ENCODE peak calls at places on chromosome 2, in ten cellular contexts. L is activated CD4-positive, alpha-beta T cell treated with anti-CD3 and anti-CD28 coated beads, Interleukin-2, amount 50 U/mL, for 48 hours; U is right cardiac atrium; D is iris pigment epithelial cell; G is AG09319; W is stimulated activated CD4-positive, alpha-beta T cell treated with anti-CD3 and anti-CD28 coated beads, TNF-alpha, amount 100 ng/mL, for 4 hours; N is H7; O is lung; V is hepatocyte; J is SHP77. H is an unnamed sample.
A peak's percentile ranks its signal among the peaks of the same experiment; 100 is the strongest.

GRCh38 chr2:137964859-137965459 is 686 bp downstream of the HNMT start:
- DNase-seq in L (no peak), U (no peak), D (no peak), G (no peak), W (no peak), N (no peak), O (no peak), V (no peak), J (no peak), H (no peak)

GRCh38 chr2:233856184-233856583 is 1.8 kb upstream of the HJURP start:
- DNase-seq in L (no peak), U (no peak), D (no peak), G (no peak), W (no peak), N (no peak), O (no peak), V (no peak), J (no peak), H (no peak)

GRCh38 chr2:191486584-191487320 is 191.2 kb upstream of the NABP1 start:
- DNase-seq in L (peak; percentile 29), U (no peak), D (peak; percentile 98), G (peak; percentile 89), W (no peak), N (no peak), O (no peak), V (peak; percentile 71), J (no peak), H (peak; percentile 92)

GRCh38 chr2:20604957-20605381 is 45.9 kb downstream of the HS1BP3 start:
- DNase-seq in L (no peak), U (no peak), D (peak; percentile 91), G (peak; percentile 65), W (no peak), N (no peak), O (no peak), V (no peak), J (no peak), H (peak; percentile 57)

GRCh38 chr2:176151199-176152099 is at the start of gene HOXD4:
- DNase-seq in L (no peak), U (no peak), D (no peak), G (no peak), W (no peak), N (peak; percentile 81), O (no peak), V (no peak), J (no peak), H (no peak)

GRCh38 chr2:181762000-181762399 is 81.7 kb upstream of the NEUROD1 start:
- DNase-seq in L (no peak), U (no peak), D (peak; percentile 28), G (no peak), W (no peak), N (no peak), O (no peak), V (no peak), J (no peak), H (no peak)

GRCh38 chr2:181411105-181411849 is 45.9 kb upstream of the ITGA4 start:
- DNase-seq in L (no peak), U (no peak), D (peak; percentile 40), G (no peak), W (no peak), N (peak; percentile 9), O (no peak), V (peak; percentile 23), J (peak; percentile 82), H (no peak)

GRCh38 chr2:73156539-73157124 is 43.9 kb upstream of the RAB11FIP5 start:
- DNase-seq in L (peak; percentile 55), U (peak; percentile 74), D (peak; percentile 61), G (peak; percentile 20), W (no peak), N (peak; percentile 91), O (peak; percentile 39), V (peak; percentile 83), J (peak; percentile 29), H (peak; percentile 91)

GRCh38 chr2:223010641-223011040 is 41.3 kb upstream of the KCNE4 start:
- DNase-seq in L (no peak), U (no peak), D (peak; percentile 62), G (no peak), W (no peak), N (no peak), O (no peak), V (no peak), J (no peak), H (peak; percentile 75)

GRCh38 chr2:86372641-86373502 is 35.4 kb upstream of the REEP1 start:
- DNase-seq in L (peak; percentile 18), U (no peak), D (peak; percentile 50), G (peak; percentile 18), W (no peak), N (peak; percentile 64), O (peak; percentile 41), V (peak; percentile 72), J (peak; percentile 38), H (no peak)

GRCh38 chr2:57890462-57890861 is 156.1 kb upstream of the VRK2 start:
- DNase-seq in L (no peak), U (no peak), D (peak; percentile 30), G (no peak), W (no peak), N (no peak), O (no peak), V (peak; percentile 26), J (no peak), H (no peak)

GRCh38 chr2:180699657-180700361 is 280.6 kb upstream of the UBE2E3 start:
- DNase-seq in L (no peak), U (no peak), D (no peak), G (no peak), W (no peak), N (no peak), O (no peak), V (no peak), J (no peak), H (no peak)

H was measured in osteoblast.